ENCODE peak calls at places on chromosome 13, in six cellular contexts. N is ovary, M is astrocyte, G is cardiac muscle cell, Q is fibroblast of lung, K is OCI-LY7. T is an unnamed sample. For H3K36me3 and H3K4me1, the result is how much of the 10 kb centered on the place peaks cover.

GRCh38 chr13:110499621-110500281 is 61.8 kb downstream of the RAB20 start:
- DNase-seq in N (no peak), M (peak), G (no peak), Q (no peak), K (no peak), T (peak)

GRCh38 chr13:67792151-67792665 is 562.1 kb upstream of the PCDH9 start:
- DNase-seq in N (no peak), M (no peak), G (peak), Q (peak), K (no peak), T (peak)

GRCh38 chr13:100564444-100565223 is 24.0 kb downstream of the GGACT start:
- DNase-seq in N (peak), M (no peak), G (no peak), Q (no peak), K (no peak), T (no peak)

GRCh38 chr13:92896842-92897241 is 329.8 kb upstream of the GPC6 start:
- DNase-seq in N (no peak), M (peak), G (peak), Q (peak), K (peak), T (peak)

GRCh38 chr13:111217661-111218060 is 102.6 kb downstream of the ARHGEF7 start:
- DNase-seq in N (peak), M (no peak), G (no peak), Q (no peak), K (no peak), T (no peak)

GRCh38 chr13:41548870-41549269 is 91.5 kb downstream of the RGCC start:
- DNase-seq in N (no peak), M (no peak), G (no peak), Q (no peak), K (no peak), T (no peak)

GRCh38 chr13:42660367-42660965 is 86.5 kb downstream of the TNFSF11 start:
- DNase-seq in N (no peak), M (no peak), G (no peak), Q (peak), K (peak), T (peak)

GRCh38 chr13:111668451-111668850 is 348.0 kb downstream of the TEX29 start:
- DNase-seq in N (no peak), M (no peak), G (no peak), Q (no peak), K (no peak), T (no peak)

GRCh38 chr13:41254902-41255301 is 8.5 kb downstream of the MTRF1 start:
- DNase-seq in N (no peak), M (no peak), G (no peak), Q (no peak), K (no peak), T (no peak)

GRCh38 chr13:95355491-95355890 is 54.2 kb upstream of the ABCC4 start:
- DNase-seq in N (no peak), M (peak), G (no peak), Q (peak), K (no peak), T (peak)

GRCh38 chr13:20492641-20493040 is 33.0 kb downstream of the CRYL1 start:
- DNase-seq in N (no peak), M (peak), G (peak), Q (peak), K (peak), T (peak)

GRCh38 chr13:61029064-61029463 is 386.6 kb downstream of the PCDH20 start:
- DNase-seq in N (no peak), M (no peak), G (no peak), Q (no peak), K (no peak), T (no peak)

GRCh38 chr13:62092536-62092935 is 676.9 kb upstream of the PCDH20 start:
- DNase-seq in N (no peak), M (no peak), G (no peak), Q (no peak), K (no peak), T (no peak)

GRCh38 chr13:23504188-23504587 is 66.0 kb upstream of the TNFRSF19 start:
- DNase-seq in N (no peak), M (peak), G (no peak), Q (no peak), K (no peak), T (peak)

GRCh38 chr13:108176685-108177274 is 38.6 kb downstream of the LIG4 start:
- DNase-seq in N (no peak), M (no peak), G (peak), Q (peak), K (peak), T (peak)

GRCh38 chr13:94431569-94431968 is 47.9 kb downstream of the DCT start:
- DNase-seq in N (no peak), M (no peak), G (no peak), Q (peak), K (no peak), T (no peak)

GRCh38 chr13:56886398-56886797 is 254.3 kb upstream of the PRR20A start:
- DNase-seq in N (no peak), M (no peak), G (no peak), Q (no peak), K (no peak), T (no peak)

GRCh38 chr13:94416454-94417080 is 62.9 kb downstream of the DCT start:
- DNase-seq in N (no peak), M (peak), G (peak), Q (peak), K (peak), T (peak)

GRCh38 chr13:52025475-52026245 is 1.2 kb downstream of the UTP14C start:
- DNase-seq in N (no peak), M (no peak), G (no peak), Q (no peak), K (no peak), T (no peak)
- H3K36me3 ChIP-seq in N (under half), M (under half), G (under half), Q (under half), K (half or more), T (half or more)

DNA sequence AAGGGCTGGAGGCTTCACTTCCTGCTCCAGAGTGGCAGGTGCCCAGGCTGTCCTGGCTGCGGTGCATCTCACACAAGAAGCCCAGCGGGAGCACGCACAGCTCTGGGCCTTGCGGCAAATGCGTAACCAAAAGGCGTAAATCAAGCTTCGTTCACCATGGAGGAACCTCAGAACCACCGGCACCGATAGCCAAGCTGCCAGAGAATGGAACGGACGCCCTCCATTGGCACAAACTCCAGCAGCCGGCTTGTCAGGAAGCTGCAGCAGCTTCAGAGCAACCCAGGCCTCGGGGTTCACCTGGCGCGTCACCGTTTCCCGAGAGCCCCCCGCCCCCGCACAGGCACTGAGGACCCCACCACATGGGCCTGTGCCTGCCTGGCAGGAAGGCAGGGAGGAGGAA is 76.7 kb downstream of the RASA3 start:
- DNase-seq in N (no peak), M (no peak), G (no peak), Q (no peak), K (no peak), T (no peak)
- H3K4me1 ChIP-seq in N (under half), M (under half), G (under half), Q (under half), K (under half), T (under half)

DNA sequence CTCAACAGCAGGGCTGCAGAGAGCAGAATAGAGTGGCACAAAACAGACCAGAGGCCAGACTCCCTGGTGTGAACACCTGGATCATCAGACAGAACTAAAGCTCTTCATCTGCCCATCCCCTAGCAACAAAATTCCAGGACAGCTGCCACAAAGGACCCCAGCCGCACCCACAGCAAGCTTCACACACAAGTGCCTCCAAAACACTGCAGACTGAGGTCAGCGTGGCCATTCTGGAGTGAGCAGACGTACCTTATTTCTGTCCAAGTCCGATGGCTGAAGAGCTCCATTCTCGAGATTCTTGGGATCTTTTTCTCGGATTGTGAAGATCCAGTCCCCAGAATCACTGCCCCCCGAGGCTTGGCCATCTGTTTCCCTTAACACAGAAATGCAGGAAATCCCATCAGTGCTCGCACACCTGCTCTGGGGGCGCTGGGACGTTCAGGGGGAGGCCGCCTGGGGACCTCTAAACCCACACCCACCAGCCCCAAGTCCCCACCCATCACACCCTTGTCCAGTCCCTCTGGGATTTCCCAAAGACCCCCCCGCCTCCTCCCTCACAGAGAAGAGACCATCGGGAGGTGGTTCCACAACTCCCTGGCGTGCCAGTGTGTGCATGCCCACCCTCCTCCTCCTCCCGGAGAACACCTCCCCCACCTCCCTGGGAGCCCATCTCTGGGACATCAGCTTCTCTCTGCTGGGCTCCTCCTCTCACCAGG is 115.2 kb downstream of the STK24 start:
- DNase-seq in N (peak), M (no peak), G (no peak), Q (no peak), K (no peak), T (no peak)
- H3K36me3 ChIP-seq in N (under half), M (under half), G (under half), Q (under half), K (under half), T (half or more)

GRCh38 chr13:76886005-76886291 is 257 bp downstream of the KCTD12 start:
- DNase-seq in N (no peak), M (no peak), G (no peak), Q (no peak), K (no peak), T (no peak)
- H3K4me1 ChIP-seq in N (under half), M (under half), G (under half), Q (under half), K (under half), T (under half)

GRCh38 chr13:46035066-46035465 is 17.5 kb downstream of the ZC3H13 start:
- DNase-seq in N (no peak), M (no peak), G (no peak), Q (no peak), K (no peak), T (no peak)
- H3K36me3 ChIP-seq in N (under half), M (under half), G (under half), Q (under half), K (half or more), T (under half)

DNA sequence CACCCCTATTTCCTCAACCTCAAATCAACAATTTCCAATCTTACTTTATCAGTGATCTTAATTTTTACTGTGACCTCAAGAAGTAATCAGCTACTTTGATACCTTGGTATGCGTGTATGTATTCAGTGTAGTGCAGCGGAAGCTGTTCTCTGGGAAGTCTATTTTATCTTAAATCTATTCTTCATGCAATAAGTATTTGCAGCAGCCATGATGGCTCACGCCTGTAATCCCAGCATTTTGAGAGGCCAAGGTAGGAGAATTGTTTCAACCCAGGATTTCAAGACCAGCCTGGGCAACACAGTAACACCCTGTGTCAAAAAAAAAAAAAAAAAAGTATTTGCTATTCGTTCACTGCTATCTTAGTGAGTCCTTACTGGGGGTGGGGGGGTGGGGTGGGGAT is 6.5 kb downstream of the SLC25A30 start:
- DNase-seq in N (no peak), M (no peak), G (no peak), Q (no peak), K (no peak), T (no peak)
- H3K4me1 ChIP-seq in N (under half), M (under half), G (under half), Q (under half), K (under half), T (under half)

DNA sequence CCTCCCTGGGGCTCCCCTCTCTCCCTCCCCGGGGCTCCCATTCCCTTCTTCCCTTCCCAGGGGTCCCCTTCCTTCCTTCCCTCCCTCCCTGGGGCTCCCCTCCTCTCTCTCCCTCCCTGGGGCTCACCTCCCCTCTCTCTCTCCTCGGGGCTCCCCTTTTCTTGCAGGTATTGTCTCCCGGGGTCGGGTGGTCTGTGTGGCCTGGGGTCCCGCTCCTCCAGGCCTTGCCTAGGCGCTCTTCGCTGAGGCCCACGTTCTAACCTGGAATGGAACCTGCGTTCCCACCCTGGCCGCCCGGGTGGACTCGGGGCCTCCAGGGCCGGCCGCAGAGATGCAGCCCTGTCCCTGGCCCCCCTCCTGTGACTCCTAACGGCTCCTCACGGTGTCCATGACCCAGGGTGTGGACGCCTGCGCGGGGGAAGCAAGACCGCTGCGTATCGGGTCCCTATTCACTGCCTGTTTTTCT is 940 bp upstream of the DCUN1D2 start:
- DNase-seq in N (peak), M (no peak), G (peak), Q (peak), K (no peak), T (peak)
- H3K36me3 ChIP-seq in N (under half), M (under half), G (under half), Q (under half), K (under half), T (under half)

GRCh38 chr13:98174321-98174720 is 2.7 kb downstream of the RNF113B start:
- DNase-seq in N (no peak), M (peak), G (no peak), Q (peak), K (no peak), T (peak)
- H3K4me1 ChIP-seq in N (under half), M (half or more), G (under half), Q (under half), K (under half), T (under half)